ENCODE peak calls at places on chromosomes 7 and 10, in five cellular contexts. E is body of pancreas; T is effector memory CD4-positive, alpha-beta T cell; S is substantia nigra; F is IMR-90. Z is an unnamed sample.

GRCh38 chr7:84070770-84071169 is 123.8 kb downstream of the SEMA3A start:
- DNase-seq in E (no peak), T (no peak), S (no peak), F (no peak), Z (no peak)

GRCh38 chr7:84647797-84648762 is 453.5 kb upstream of the SEMA3A start:
- DNase-seq in E (no peak), T (no peak), S (no peak), F (peak; percentile 94), Z (no peak)

GRCh38 chr10:74825371-74826141 is 844 bp upstream of the KAT6B start:
- DNase-seq in E (peak; percentile 56), T (peak; percentile 42), S (peak; percentile 58), F (no peak), Z (peak; percentile 68)

GRCh38 chr10:77024456-77024855 is 613.2 kb downstream of the KCNMA1 start:
- DNase-seq in E (no peak), T (no peak), S (no peak), F (no peak), Z (no peak)

GRCh38 chr7:47326808-47327207 is 255.1 kb downstream of the TNS3 start:
- DNase-seq in E (no peak), T (no peak), S (no peak), F (peak; percentile 85), Z (peak; percentile 54)

GRCh38 chr7:107446531-107446930 is 23.3 kb upstream of the GPR22 start:
- DNase-seq in E (no peak), T (no peak), S (no peak), F (peak; percentile 79), Z (no peak)

GRCh38 chr7:70027864-70028263 is 429.6 kb downstream of the AUTS2 start:
- DNase-seq in E (no peak), T (no peak), S (no peak), F (no peak), Z (no peak)

GRCh38 chr7:425794-426188 is 93.9 kb downstream of the PDGFA start:
- DNase-seq in E (no peak), T (no peak), S (no peak), F (no peak), Z (no peak)

DNA sequence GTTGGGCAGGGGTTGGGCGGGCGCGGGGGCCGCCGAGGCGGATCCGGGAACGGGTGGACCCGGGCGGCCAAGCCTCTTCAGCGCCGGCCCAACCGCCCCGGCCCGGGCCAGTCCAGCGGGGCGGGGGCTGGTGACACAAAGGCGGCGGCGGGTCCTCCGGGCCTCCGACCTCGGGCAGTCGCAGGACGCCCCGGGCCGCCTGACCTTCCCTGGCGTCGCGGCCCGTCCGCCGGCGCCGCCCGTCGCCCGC is 54.2 kb downstream of the METTL2B start:
- DNase-seq in E (no peak), T (no peak), S (peak; percentile 63), F (no peak), Z (no peak)
- H3K27ac ChIP-seq in E (peak overlapping the region; percentile 98), T (peak overlapping the region; percentile 91), S (peak overlapping the region; percentile 75), F (peak overlapping the region; percentile 81), Z (peak overlapping the region; percentile 95)

DNA sequence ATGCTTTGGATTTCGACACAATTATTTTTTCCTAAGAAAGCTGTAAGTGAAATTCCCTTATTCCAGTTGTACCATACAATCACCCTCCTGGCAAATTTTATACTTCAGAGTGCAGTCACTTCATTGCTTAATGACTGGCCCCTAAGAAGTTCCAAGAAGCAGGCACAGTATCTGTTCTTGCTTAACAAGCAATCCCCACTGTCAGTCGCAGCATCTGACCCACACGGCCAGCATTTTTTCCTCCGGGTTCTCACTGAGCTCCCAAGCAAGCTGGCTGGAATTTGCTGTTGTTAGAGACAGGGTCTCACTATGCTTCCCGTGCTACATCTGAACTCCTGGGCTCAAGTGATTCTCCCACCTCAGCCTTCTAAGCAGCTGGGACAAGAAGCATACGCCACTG is 163.3 kb downstream of the PARD3 start:
- DNase-seq in E (no peak), T (no peak), S (no peak), F (no peak), Z (no peak)
- H3K27ac ChIP-seq in E (no peak overlapping the region), T (no peak overlapping the region), S (no peak overlapping the region), F (no peak overlapping the region), Z (no peak overlapping the region)

GRCh38 chr10:133377025-133377817 is 1.8 kb upstream of the PAOX start:
- DNase-seq in E (no peak), T (no peak), S (no peak), F (no peak), Z (no peak)

GRCh38 chr10:133379152-133379800 is at the start of gene PAOX:
- DNase-seq in E (peak; percentile 81), T (peak; percentile 55), S (peak; percentile 59), F (peak; percentile 46), Z (peak; percentile 74)

GRCh38 chr10:133378251-133379096 is 588 bp upstream of the PAOX start:
- DNase-seq in E (peak; percentile 64), T (peak; percentile 57), S (peak; percentile 66), F (peak; percentile 32), Z (peak; percentile 65)

GRCh38 chr10:133379801-133380666 is 972 bp downstream of the PAOX start:
- DNase-seq in E (no peak), T (no peak), S (peak; percentile 29), F (no peak), Z (no peak)

GRCh38 chr10:133377818-133378250 is 1.2 kb upstream of the PAOX start:
- DNase-seq in E (no peak), T (no peak), S (no peak), F (no peak), Z (no peak)
- H3K27ac ChIP-seq in E (peak overlapping the region; percentile 65), T (peak overlapping the region; percentile 51), S (peak overlapping the region; percentile 93), F (peak overlapping the region; percentile 33), Z (peak overlapping the region; percentile 85)

GRCh38 chr7:22480523-22481075 is 19.4 kb downstream of the STEAP1B start:
- DNase-seq in E (no peak), T (no peak), S (no peak), F (no peak), Z (no peak)

GRCh38 chr7:22485189-22485588 is 14.8 kb downstream of the STEAP1B start:
- DNase-seq in E (no peak), T (no peak), S (no peak), F (peak; percentile 50), Z (no peak)

GRCh38 chr7:22481726-22482125 is 18.3 kb downstream of the STEAP1B start:
- DNase-seq in E (no peak), T (no peak), S (no peak), F (no peak), Z (no peak)

GRCh38 chr7:22486597-22486996 is 13.4 kb downstream of the STEAP1B start:
- DNase-seq in E (no peak), T (no peak), S (no peak), F (no peak), Z (no peak)

DNA sequence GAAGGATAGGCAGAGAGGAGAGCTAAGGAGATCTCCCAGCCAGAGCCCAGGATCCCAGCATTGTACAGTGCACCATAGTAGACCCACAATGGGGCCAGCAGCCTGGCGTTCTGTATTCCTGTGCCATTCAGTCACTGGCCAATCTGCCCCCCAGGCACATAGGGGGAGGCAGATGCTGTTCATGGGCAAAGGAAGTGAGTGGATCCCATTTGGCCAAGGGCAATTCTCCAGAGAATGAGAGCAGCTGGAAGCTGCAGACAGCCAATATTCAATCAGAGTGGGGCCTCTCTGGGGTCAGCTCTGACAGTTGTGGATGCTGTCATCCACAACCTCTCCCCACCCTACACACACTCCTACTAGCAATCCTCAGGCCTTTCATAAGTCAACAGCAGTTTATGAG is 17.5 kb downstream of the STEAP1B start:
- DNase-seq in E (no peak), T (no peak), S (no peak), F (no peak), Z (no peak)
- H3K27ac ChIP-seq in E (no peak overlapping the region), T (no peak overlapping the region), S (no peak overlapping the region), F (no peak overlapping the region), Z (peak overlapping the region; percentile 71)

DNA sequence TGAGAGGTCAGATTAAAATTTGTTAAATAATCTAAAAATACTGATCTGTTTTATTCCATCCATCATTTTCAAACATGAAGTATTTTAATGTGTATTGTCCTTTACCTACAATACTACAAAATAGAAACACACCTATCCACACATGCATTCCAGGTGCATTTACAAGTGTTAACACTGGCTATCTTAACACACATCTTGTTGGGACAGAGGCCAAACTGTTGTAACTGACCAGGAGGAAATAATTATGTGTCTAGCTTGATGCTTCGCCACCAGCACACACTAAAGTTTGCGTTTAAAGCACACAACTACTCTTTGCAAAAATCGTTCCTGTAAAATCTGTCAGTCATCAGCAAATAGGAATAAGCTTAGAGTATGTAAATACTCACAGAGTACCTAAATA is 2.8 kb downstream of the PANK1 start:
- DNase-seq in E (no peak), T (no peak), S (no peak), F (no peak), Z (no peak)
- H3K27ac ChIP-seq in E (no peak overlapping the region), T (no peak overlapping the region), S (no peak overlapping the region), F (no peak overlapping the region), Z (no peak overlapping the region)

DNA sequence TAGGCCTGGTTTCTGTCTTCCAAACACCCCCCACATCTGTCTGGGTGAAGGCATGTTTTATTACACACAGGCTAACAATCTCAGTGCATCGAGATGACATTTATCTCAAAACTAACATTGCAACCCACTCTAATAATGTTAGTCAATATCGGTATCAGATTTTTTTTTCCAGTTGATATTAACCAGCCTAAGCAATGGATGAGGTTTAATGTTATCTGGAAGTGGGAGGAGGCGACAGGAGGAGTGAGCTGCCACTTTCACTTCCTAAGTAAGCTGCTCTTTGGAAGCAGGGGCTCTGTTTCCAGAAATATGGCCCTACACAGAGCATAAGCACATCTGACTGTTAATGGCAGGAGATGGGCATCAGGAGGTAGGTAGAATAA is 5.2 kb downstream of the NOD1 start:
- DNase-seq in E (no peak), T (no peak), S (no peak), F (no peak), Z (no peak)
- H3K27ac ChIP-seq in E (no peak overlapping the region), T (no peak overlapping the region), S (no peak overlapping the region), F (no peak overlapping the region), Z (no peak overlapping the region)

GRCh38 chr10:72050873-72051272 is 37.5 kb downstream of the SPOCK2 start:
- DNase-seq in E (no peak), T (no peak), S (no peak), F (no peak), Z (peak; percentile 43)
- H3K27ac ChIP-seq in E (no peak overlapping the region), T (no peak overlapping the region), S (no peak overlapping the region), F (no peak overlapping the region), Z (peak overlapping the region; percentile 50)

Z was measured in heart right ventricle.